ENCODE peak calls at places on chromosomes 7 and 10, in five cellular contexts. M, R, J, X and K are unnamed samples. For H3K27me3, the result is how much of the 10 kb centered on the place peaks cover.

GRCh38 chr10:27695704-27696103 is 49.9 kb downstream of the MKX start:
- DNase-seq in M (no peak), R (no peak), J (no peak), X (no peak), K (no peak)

GRCh38 chr7:45129181-45129800 is 17.8 kb upstream of the TBRG4 start:
- DNase-seq in M (no peak), R (no peak), J (no peak), X (no peak), K (no peak)

GRCh38 chr7:22173884-22174573 is 182.9 kb downstream of the RAPGEF5 start:
- DNase-seq in M (no peak), R (peak), J (no peak), X (peak), K (no peak)

GRCh38 chr10:84156768-84157167 is 16.8 kb upstream of the GPR15LG start:
- DNase-seq in M (no peak), R (no peak), J (no peak), X (no peak), K (no peak)

GRCh38 chr10:35211390-35211789 is 84.7 kb downstream of the CREM start:
- DNase-seq in M (no peak), R (no peak), J (peak), X (no peak), K (peak)

GRCh38 chr7:99975782-99976521 is at the start of gene AZGP1:
- DNase-seq in M (no peak), R (no peak), J (peak), X (no peak), K (no peak)

GRCh38 chr7:116777613-116778380 is 84.6 kb upstream of the CAPZA2 start:
- DNase-seq in M (no peak), R (no peak), J (no peak), X (no peak), K (no peak)

GRCh38 chr10:23918090-23918704 is 290.7 kb upstream of the KIAA1217 start:
- DNase-seq in M (no peak), R (no peak), J (no peak), X (no peak), K (no peak)

GRCh38 chr10:101050206-101051069 is 11.4 kb upstream of the KAZALD1 start:
- DNase-seq in M (peak), R (no peak), J (peak), X (peak), K (peak)

GRCh38 chr10:101046332-101047238 is 15.2 kb upstream of the KAZALD1 start:
- DNase-seq in M (no peak), R (no peak), J (no peak), X (no peak), K (peak)

GRCh38 chr10:101047268-101047667 is 14.5 kb upstream of the KAZALD1 start:
- DNase-seq in M (peak), R (no peak), J (no peak), X (no peak), K (no peak)

GRCh38 chr10:101052285-101052684 is 9.5 kb upstream of the KAZALD1 start:
- DNase-seq in M (no peak), R (no peak), J (no peak), X (no peak), K (no peak)

GRCh38 chr10:101047961-101048892 is 13.6 kb upstream of the KAZALD1 start:
- DNase-seq in M (peak), R (no peak), J (no peak), X (no peak), K (peak)
- H3K27me3 ChIP-seq in M (half or more), R (under half), J (under half), X (under half), K (half or more)

GRCh38 chr7:104584620-104585019 is 256.2 kb downstream of the LHFPL3 start:
- DNase-seq in M (no peak), R (no peak), J (no peak), X (no peak), K (no peak)
- TF ChIP-seq CREB1 in M (no peak), R (no peak), J (no peak), X (no peak), K (no peak)

GRCh38 chr10:3193751-3194150 is 21.2 kb upstream of the PITRM1 start:
- DNase-seq in M (no peak), R (no peak), J (no peak), X (no peak), K (no peak)

GRCh38 chr10:3195286-3195685 is 22.7 kb upstream of the PITRM1 start:
- DNase-seq in M (no peak), R (no peak), J (no peak), X (no peak), K (no peak)

GRCh38 chr10:3194871-3195270 is 22.3 kb upstream of the PITRM1 start:
- DNase-seq in M (no peak), R (no peak), J (no peak), X (no peak), K (no peak)

GRCh38 chr10:3190817-3191216 is 18.2 kb upstream of the PITRM1 start:
- DNase-seq in M (no peak), R (no peak), J (no peak), X (no peak), K (no peak)

DNA sequence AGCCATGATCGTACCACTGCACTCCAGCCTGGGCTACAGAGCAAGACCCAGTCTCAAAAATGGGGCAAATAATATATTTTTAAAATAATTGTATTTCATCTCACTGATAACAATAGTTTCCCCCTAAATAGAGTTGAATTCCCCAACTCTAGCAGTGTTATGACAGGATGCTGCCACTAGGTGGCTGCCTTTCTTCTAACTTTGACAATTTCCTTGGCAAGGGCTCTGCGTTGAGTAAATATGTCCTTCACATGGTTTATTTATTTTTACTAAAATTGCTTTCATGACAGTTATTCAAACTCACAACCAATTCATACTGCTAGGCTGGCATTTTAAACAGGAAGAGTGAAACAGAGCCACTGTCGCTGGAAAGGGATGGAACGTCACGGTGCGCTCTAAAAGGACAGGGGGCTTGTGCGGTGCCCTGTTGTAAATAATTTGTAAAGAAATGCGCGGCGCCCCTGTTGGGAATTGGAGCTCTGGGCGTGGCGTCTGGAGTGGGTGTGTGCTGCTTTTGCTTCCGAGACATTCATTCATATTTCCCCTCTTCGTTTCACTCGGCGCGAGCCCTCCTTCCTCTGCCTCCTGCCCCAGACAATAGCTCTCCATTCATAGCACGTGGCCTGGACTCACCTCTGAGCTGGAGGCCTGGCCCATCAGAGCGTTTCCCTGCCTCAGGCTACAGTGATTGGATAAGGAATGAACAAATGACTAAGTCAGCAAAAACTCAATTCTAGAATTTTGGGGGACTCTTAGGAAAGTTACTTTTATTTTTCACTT is 20.5 kb upstream of the PITRM1 start:
- DNase-seq in M (peak), R (no peak), J (peak), X (peak), K (peak)
- H2AFZ ChIP-seq in M (peak), R (no peak), J (no peak), X (no peak), K (peak)

DNA sequence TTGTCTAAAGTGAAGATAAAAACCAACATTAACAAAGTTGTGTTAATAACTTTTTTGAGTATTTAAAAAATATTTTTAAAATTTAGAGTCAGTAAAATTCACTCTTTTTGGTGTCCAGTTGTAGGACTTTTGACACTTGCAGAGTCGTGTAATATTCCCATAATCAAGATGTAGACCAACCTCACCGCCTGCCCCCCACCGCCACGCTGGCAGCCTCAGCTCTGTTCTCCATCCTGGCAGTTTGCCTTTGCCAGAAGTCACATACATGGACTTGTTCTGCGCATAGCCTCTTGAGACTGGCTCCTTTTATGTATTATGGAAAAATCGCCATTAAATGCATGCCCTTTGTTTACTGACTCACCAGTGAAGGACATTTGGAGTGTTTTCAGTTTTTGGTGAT is 27.3 kb upstream of the SYCE1 start:
- DNase-seq in M (no peak), R (no peak), J (no peak), X (no peak), K (no peak)
- H3K27me3 ChIP-seq in M (under half), R (under half), J (under half), X (under half), K (under half)

DNA sequence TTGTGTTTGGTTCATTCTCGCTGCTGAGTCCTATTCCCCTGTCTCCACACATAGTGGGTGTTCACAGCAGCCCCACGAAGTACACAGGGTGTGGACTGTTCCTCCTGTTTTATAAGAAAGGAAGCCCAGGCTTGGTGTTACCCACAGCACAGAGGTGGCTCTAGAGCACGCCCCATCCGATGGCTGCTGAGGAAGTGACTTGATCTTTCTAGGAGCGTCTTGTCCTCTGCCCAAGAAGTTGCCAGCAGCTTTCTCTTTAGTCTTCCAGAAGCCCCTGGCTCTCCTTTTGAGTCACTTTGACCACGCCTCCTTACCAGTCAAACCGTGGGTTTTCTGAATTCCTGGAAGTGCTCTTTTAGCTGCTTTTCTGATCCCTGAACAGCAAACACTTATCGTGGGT is 94.0 kb downstream of the GRK5 start:
- DNase-seq in M (no peak), R (no peak), J (no peak), X (no peak), K (no peak)
- TF ChIP-seq CREB1 in M (no peak), R (no peak), J (no peak), X (no peak), K (no peak)

DNA sequence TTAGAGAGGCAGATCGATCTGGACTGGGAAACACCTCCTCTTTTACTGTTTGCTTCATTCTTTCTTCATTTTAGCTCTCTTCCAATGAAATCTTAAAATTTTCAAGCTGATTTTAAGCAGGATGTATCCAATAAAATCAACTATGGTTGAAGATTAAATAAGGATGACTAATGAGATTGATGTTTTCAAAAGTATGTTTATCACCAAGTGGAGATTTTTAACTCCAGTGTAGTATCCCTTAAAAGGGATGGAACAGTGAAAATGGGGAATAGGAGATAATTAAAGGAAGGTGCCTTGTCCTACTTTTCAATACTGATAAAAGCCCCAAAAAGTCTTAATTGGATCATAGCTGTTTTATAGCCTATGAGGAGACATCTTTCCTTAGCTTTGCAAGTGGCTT is 11.6 kb upstream of the LIPF start:
- DNase-seq in M (no peak), R (no peak), J (no peak), X (no peak), K (no peak)
- H2AFZ ChIP-seq in M (no peak), R (no peak), J (no peak), X (no peak), K (no peak)

DNA sequence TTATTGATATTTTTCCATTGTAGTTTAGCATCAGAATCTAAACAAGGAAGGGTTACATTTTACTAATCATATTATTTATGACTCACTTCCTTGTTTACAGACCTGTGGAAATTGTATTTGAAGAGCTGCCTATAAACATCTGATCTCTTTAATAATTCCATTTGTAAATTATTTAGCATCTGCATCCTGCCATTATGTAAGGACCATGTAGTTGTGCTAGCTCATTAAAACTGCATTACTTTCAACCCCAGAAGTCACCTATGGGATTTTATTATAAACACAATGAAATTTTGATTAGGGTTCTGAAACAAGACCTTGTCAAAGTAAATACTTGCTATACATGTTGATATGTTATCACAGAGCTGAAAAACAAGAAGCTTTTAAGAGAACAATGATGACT is 146.8 kb upstream of the SLC26A5 start:
- DNase-seq in M (no peak), R (no peak), J (no peak), X (no peak), K (no peak)
- H3K27me3 ChIP-seq in M (under half), R (under half), J (under half), X (under half), K (under half)

GRCh38 chr10:43274011-43274410 is 7.1 kb upstream of the RASGEF1A start:
- DNase-seq in M (no peak), R (no peak), J (no peak), X (no peak), K (peak)
- TF ChIP-seq CREB1 in M (no peak), R (no peak), J (no peak), X (no peak), K (no peak)

DNA sequence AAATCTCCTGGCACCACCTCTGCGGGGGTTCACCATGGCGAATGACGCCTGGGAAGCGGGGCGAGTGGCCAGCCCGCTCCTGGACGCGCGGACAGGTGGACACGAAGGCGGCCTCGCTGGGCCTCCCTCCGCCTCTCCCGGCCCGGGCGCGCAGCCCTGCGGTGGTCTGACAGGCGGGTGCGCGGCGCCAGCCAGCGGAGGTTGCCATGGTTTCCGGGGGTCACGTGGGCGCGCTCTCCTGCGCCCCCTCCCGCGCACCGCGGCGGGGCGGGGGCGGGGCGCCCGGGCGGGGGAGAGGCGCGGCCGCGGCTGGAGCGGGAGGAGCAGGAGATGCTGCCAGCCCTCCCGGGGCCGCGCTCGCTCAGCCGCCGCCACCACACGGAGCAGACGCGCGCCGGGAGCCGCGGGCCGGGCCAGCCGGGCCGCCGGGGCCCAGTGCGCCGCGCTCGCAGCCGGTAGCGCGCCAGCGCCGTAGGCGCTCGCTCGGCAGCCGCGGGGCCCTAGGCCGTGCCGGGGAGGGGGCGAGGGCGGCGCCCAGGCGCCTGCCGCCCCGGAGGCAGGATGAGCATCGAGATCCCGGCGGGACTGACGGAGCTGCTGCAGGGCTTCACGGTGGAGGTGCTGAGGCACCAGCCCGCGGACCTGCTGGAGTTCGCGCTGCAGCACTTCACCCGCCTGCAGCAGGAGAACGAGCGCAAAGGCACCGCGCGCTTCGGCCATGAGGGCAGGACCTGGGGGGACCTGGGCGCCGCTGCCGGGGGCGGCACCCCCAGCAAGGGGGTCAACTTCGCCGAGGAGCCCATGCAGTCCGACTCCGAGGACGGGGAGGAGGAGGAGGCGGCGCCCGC is at the start of gene PRKAR2B:
- DNase-seq in M (peak), R (no peak), J (peak), X (peak), K (peak)
- H2AFZ ChIP-seq in M (peak), R (no peak), J (no peak), X (peak), K (peak)

DNA sequence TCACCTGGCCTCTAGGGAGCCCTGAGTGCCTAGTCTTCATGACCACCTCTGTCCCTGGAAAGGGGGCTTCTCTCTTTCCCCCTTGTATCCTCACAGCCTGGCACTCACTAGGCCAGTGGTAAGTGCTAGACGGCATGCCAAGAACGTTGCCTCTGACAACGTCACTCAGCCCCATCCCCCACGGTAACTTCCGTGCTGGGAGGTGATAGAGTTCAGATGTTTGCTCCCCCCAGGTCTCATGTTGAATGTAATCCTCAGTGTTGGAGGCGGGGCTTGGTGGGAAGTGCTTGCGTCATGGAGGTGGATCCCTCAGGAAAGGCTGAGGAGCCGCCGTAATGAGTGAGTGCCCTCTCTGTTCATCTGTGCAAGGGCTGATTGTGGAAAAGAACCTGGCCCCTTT is 343.3 kb upstream of the MKI67 start:
- DNase-seq in M (no peak), R (no peak), J (no peak), X (peak), K (no peak)
- H3K27me3 ChIP-seq in M (under half), R (under half), J (under half), X (under half), K (under half)